ENCODE peak calls at places on chromosomes 3 and 15, in four cellular contexts. Z is GDM1, M is dorsolateral prefrontal cortex, E is fibroblast of pulmonary artery. V is an unnamed sample.

GRCh38 chr3:187758318-187758717 is 13.1 kb upstream of the BCL6 start:
- DNase-seq in M (no peak), Z (no peak), E (no peak), V (no peak)

GRCh38 chr3:128996741-128997140 is 2.9 kb upstream of the CFAP92 start:
- DNase-seq in Z (peak; percentile 56), M (no peak), E (no peak), V (no peak)

GRCh38 chr15:41905360-41905793 is 11.5 kb upstream of the SPTBN5 start:
- DNase-seq in E (no peak), M (no peak), Z (no peak), V (no peak)

GRCh38 chr3:156693166-156693565 is 18.8 kb downstream of the TIPARP start:
- DNase-seq in Z (no peak), E (peak; percentile 61), M (no peak), V (peak; percentile 60)

GRCh38 chr3:195909294-195909644 is 918 bp upstream of the TNK2 start:
- DNase-seq in Z (no peak), E (no peak), M (no peak), V (peak; percentile 68)

GRCh38 chr3:30751610-30752299 is 142.7 kb downstream of the GADL1 start:
- DNase-seq in E (peak; percentile 67), Z (peak; percentile 37), M (no peak), V (peak; percentile 57)

GRCh38 chr3:99706410-99706809 is 68.0 kb downstream of the COL8A1 start:
- DNase-seq in Z (no peak), E (no peak), M (no peak), V (peak; percentile 33)

GRCh38 chr3:196666001-196666867 is 26.7 kb downstream of the NRROS start:
- DNase-seq in M (no peak), E (peak; percentile 73), Z (no peak), V (peak; percentile 60)

GRCh38 chr3:153290278-153291015 is 128.4 kb downstream of the RAP2B start:
- DNase-seq in E (no peak), M (no peak), Z (no peak), V (peak; percentile 68)

GRCh38 chr3:116276637-116277036 is 168.7 kb downstream of the LSAMP start:
- DNase-seq in Z (no peak), E (no peak), M (no peak), V (no peak)

GRCh38 chr3:23865595-23866396 is 51.0 kb downstream of the NKIRAS1 start:
- DNase-seq in Z (no peak), M (no peak), E (peak; percentile 64), V (peak; percentile 19)

GRCh38 chr3:71050521-71051258 is 532.8 kb downstream of the FOXP1 start:
- DNase-seq in M (no peak), Z (no peak), E (peak; percentile 50), V (peak; percentile 25)

GRCh38 chr15:89494941-89495637 is 1.3 kb downstream of the RHCG start:
- DNase-seq in E (peak; percentile 18), Z (no peak), M (no peak), V (no peak)

GRCh38 chr15:62824111-62824737 is 218.3 kb upstream of the TPM1 start:
- DNase-seq in Z (no peak), M (no peak), E (peak; percentile 68), V (peak; percentile 87)

GRCh38 chr3:81788650-81789049 is 27.2 kb upstream of the GBE1 start:
- DNase-seq in E (no peak), Z (no peak), M (no peak), V (no peak)

GRCh38 chr15:52794665-52795463 is 4.7 kb upstream of the ONECUT1 start:
- DNase-seq in E (no peak), Z (no peak), M (no peak), V (no peak)

GRCh38 chr3:14132120-14132519 is 7.3 kb downstream of the TMEM43 start:
- DNase-seq in E (no peak), M (no peak), Z (no peak), V (no peak)

GRCh38 chr3:129348734-129349133 is 70.1 kb downstream of the HMCES start:
- DNase-seq in Z (no peak), M (no peak), E (no peak), V (no peak)

GRCh38 chr15:31974855-31975421 is 55.4 kb upstream of the CHRNA7 start:
- DNase-seq in E (peak; percentile 21), Z (peak; percentile 3), M (no peak), V (peak; percentile 68)

GRCh38 chr3:51916418-51916817 is 13.3 kb upstream of the IQCF1 start:
- DNase-seq in M (no peak), Z (no peak), E (no peak), V (no peak)

GRCh38 chr3:9111349-9112265 is 137.8 kb downstream of the SRGAP3 start:
- DNase-seq in E (no peak), M (no peak), Z (peak; percentile 21), V (no peak)

GRCh38 chr3:184952671-184953070 is 140.7 kb downstream of the VPS8 start:
- DNase-seq in M (no peak), Z (no peak), E (peak; percentile 37), V (peak; percentile 48)

GRCh38 chr15:57866149-57866736 is 159.7 kb downstream of the POLR2M start:
- DNase-seq in M (no peak), Z (peak; percentile 12), E (peak; percentile 71), V (peak; percentile 68)

GRCh38 chr3:4678320-4678719 is 185.2 kb downstream of the ITPR1 start:
- DNase-seq in M (no peak), E (no peak), Z (no peak), V (no peak)

GRCh38 chr3:16609927-16610580 is 4.8 kb upstream of the DAZL start:
- DNase-seq in Z (no peak), M (no peak), E (peak; percentile 73), V (peak; percentile 27)

GRCh38 chr3:118823626-118824025 is 211.0 kb downstream of the IGSF11 start:
- DNase-seq in E (no peak), Z (no peak), M (no peak), V (no peak)

GRCh38 chr3:43128458-43128857 is 22.6 kb upstream of the POMGNT2 start:
- DNase-seq in E (no peak), M (no peak), Z (no peak), V (no peak)

GRCh38 chr15:62782100-62782791 is 260.3 kb upstream of the TPM1 start:
- DNase-seq in Z (peak; percentile 22), E (peak; percentile 97), M (no peak), V (peak; percentile 93)

GRCh38 chr3:146163584-146163983 is 2.6 kb upstream of the PLOD2 start:
- DNase-seq in M (no peak), E (peak; percentile 97), Z (no peak), V (peak; percentile 94)

GRCh38 chr15:60536951-60537350 is 58.0 kb upstream of the ICE2 start:
- DNase-seq in E (no peak), M (no peak), Z (no peak), V (no peak)

GRCh38 chr3:61778095-61778494 is 216.7 kb downstream of the PTPRG start:
- DNase-seq in Z (no peak), E (no peak), M (no peak), V (no peak)

GRCh38 chr15:45529613-45530012 is 7.1 kb upstream of the SLC30A4 start:
- DNase-seq in M (no peak), E (no peak), Z (no peak), V (no peak)

GRCh38 chr3:134594236-134594825 is 56.5 kb downstream of the KY start:
- DNase-seq in E (peak; percentile 41), M (no peak), Z (no peak), V (no peak)